ENCODE peak calls at places on chromosomes 1 and 21, in eight cellular contexts. Y, N, V, U, A, P, D and I are unnamed samples.

GRCh38 chr1:36139521-36139920 is 9.8 kb downstream of the TRAPPC3 start:
- DNase-seq in Y (no peak), D (no peak), N (no peak), A (no peak), V (no peak), U (no peak), P (no peak), I (no peak)

GRCh38 chr1:48526045-48526714 is 54.2 kb upstream of the SPATA6 start:
- DNase-seq in V (no peak), N (peak), U (no peak), A (no peak), Y (no peak), D (peak), P (no peak), I (no peak)

GRCh38 chr1:114668784-114669561 is 876 bp downstream of the DENND2C start:
- DNase-seq in A (no peak), P (no peak), U (peak), V (no peak), N (no peak), Y (no peak), D (peak), I (no peak)

GRCh38 chr1:228393268-228393699 is 13.4 kb downstream of the TRIM11 start:
- DNase-seq in U (peak), P (no peak), A (no peak), V (no peak), D (peak), N (no peak), Y (no peak), I (no peak)

GRCh38 chr21:33940164-33940563 is 24.6 kb upstream of the ATP5PO start:
- DNase-seq in Y (no peak), A (peak), V (no peak), D (peak), P (no peak), N (no peak), U (no peak), I (no peak)

GRCh38 chr1:62435231-62436038 is 1.4 kb upstream of the USP1 start:
- DNase-seq in U (no peak), N (no peak), Y (no peak), A (no peak), P (no peak), D (no peak), V (no peak), I (no peak)

GRCh38 chr1:3038571-3039181 is 17.4 kb downstream of the ACTRT2 start:
- DNase-seq in U (no peak), D (no peak), P (no peak), V (no peak), N (no peak), Y (no peak), A (no peak), I (no peak)

GRCh38 chr1:91569411-91570104 is 68.9 kb downstream of the CDC7 start:
- DNase-seq in V (no peak), U (peak), A (peak), P (no peak), N (no peak), D (peak), Y (no peak), I (no peak)

GRCh38 chr1:230681599-230681998 is 32.3 kb downstream of the AGT start:
- DNase-seq in Y (no peak), A (no peak), N (peak), P (no peak), U (peak), V (no peak), D (peak), I (no peak)

GRCh38 chr21:32413697-32414578 is 1.4 kb downstream of the EVA1C start:
- DNase-seq in N (no peak), Y (no peak), P (no peak), V (no peak), U (peak), A (no peak), D (peak), I (no peak)

GRCh38 chr21:45069711-45070110 is 4.7 kb upstream of the ADARB1 start:
- DNase-seq in P (no peak), Y (no peak), N (no peak), V (no peak), D (no peak), U (peak), A (no peak), I (no peak)

GRCh38 chr1:203039609-203040517 is 13.6 kb downstream of the PPFIA4 start:
- DNase-seq in A (no peak), P (no peak), D (no peak), Y (no peak), V (no peak), N (no peak), U (no peak), I (no peak)

GRCh38 chr1:193661385-193661784 is 475.0 kb upstream of the B3GALT2 start:
- DNase-seq in N (no peak), D (no peak), P (no peak), Y (no peak), V (no peak), U (no peak), A (no peak), I (no peak)

GRCh38 chr1:199087081-199087614 is 448.3 kb downstream of the PTPRC start:
- DNase-seq in D (no peak), A (no peak), Y (no peak), V (no peak), P (no peak), U (no peak), N (no peak), I (no peak)

GRCh38 chr1:27365372-27366112 is 1.2 kb downstream of the MAP3K6 start:
- DNase-seq in N (peak), V (peak), D (peak), P (peak), A (peak), U (peak), Y (peak), I (peak)

GRCh38 chr1:213773975-213774374 is 213.8 kb upstream of the PROX1 start:
- DNase-seq in P (no peak), U (no peak), D (no peak), V (no peak), Y (no peak), A (no peak), N (no peak), I (no peak)

GRCh38 chr1:28163496-28164120 is 12.9 kb downstream of the PTAFR start:
- DNase-seq in A (no peak), P (no peak), V (no peak), N (no peak), Y (no peak), D (peak), U (no peak), I (no peak)

GRCh38 chr1:161730050-161730564 is 8.8 kb downstream of the FCRLB start:
- DNase-seq in V (no peak), A (peak), Y (no peak), D (peak), N (no peak), U (peak), P (peak), I (no peak)

GRCh38 chr1:11998636-11999035 is 18.4 kb downstream of the MFN2 start:
- DNase-seq in V (no peak), Y (no peak), D (no peak), P (no peak), A (no peak), N (no peak), U (no peak), I (no peak)

GRCh38 chr1:64848812-64849211 is 103.9 kb downstream of the RAVER2 start:
- DNase-seq in P (no peak), V (no peak), Y (no peak), N (peak), A (no peak), U (no peak), D (no peak), I (no peak)

GRCh38 chr21:14620152-14620551 is 74.0 kb upstream of the SAMSN1 start:
- DNase-seq in N (no peak), Y (no peak), D (no peak), A (no peak), P (no peak), U (no peak), V (no peak), I (no peak)

GRCh38 chr1:30977105-30977504 is 68.5 kb upstream of the SDC3 start:
- DNase-seq in D (peak), Y (no peak), P (no peak), N (peak), A (peak), V (no peak), U (peak), I (no peak)

GRCh38 chr1:15388201-15388880 is 21.3 kb upstream of the EFHD2 start:
- DNase-seq in U (no peak), A (no peak), P (no peak), Y (no peak), N (no peak), D (no peak), V (no peak), I (no peak)

GRCh38 chr1:1479547-1480483 is 8.2 kb downstream of the ATAD3B start:
- DNase-seq in U (no peak), D (no peak), N (no peak), V (no peak), Y (no peak), A (no peak), P (no peak), I (no peak)

GRCh38 chr21:38661296-38662223 is 144.2 kb upstream of the ETS2 start:
- DNase-seq in U (peak), V (no peak), P (no peak), D (peak), N (no peak), Y (no peak), A (no peak), I (no peak)

GRCh38 chr1:1597275-1597930 is 2.5 kb downstream of the FNDC10 start:
- DNase-seq in N (peak), U (no peak), D (no peak), A (no peak), Y (no peak), V (peak), P (no peak), I (no peak)

GRCh38 chr1:116232989-116233514 is 121.9 kb downstream of the MAB21L3 start:
- DNase-seq in A (peak), V (peak), N (peak), Y (peak), P (no peak), U (no peak), D (peak), I (no peak)